ENCODE peak calls at places on chromosomes 1 and 21, in ten cellular contexts. Z is fibroblast of lung, D is breast epithelium, B is mammary epithelial cell, S is body of pancreas, J is cardiac muscle cell, M is A673, L is psoas muscle, U is left ventricle myocardium inferior, E is neural progenitor cell. H is an unnamed sample.

GRCh38 chr1:228018961-228019721 is 12.3 kb downstream of the WNT3A start:
- DNase-seq in B (no peak), Z (no peak), E (no peak), M (no peak), D (peak; percentile 45), L (no peak), J (no peak), U (peak; percentile 4), S (no peak), H (no peak)

GRCh38 chr1:217469983-217470382 is 160.9 kb downstream of the GPATCH2 start:
- DNase-seq in E (no peak), B (no peak), M (no peak), Z (no peak), J (no peak), L (no peak), S (no peak), D (no peak), U (no peak), H (no peak)

GRCh38 chr1:174556392-174556791 is 108.6 kb downstream of the GPR52 start:
- DNase-seq in D (no peak), J (no peak), S (no peak), B (no peak), L (no peak), E (no peak), U (no peak), Z (peak; percentile 36), M (no peak), H (no peak)

GRCh38 chr1:177302365-177303044 is 131.7 kb downstream of the BRINP2 start:
- DNase-seq in E (peak; percentile 31), L (no peak), U (peak; percentile 61), B (no peak), S (peak; percentile 38), D (no peak), J (peak; percentile 77), M (peak; percentile 25), Z (no peak), H (peak; percentile 40)

GRCh38 chr1:208237241-208237640 is 6.9 kb downstream of the PLXNA2 start:
- DNase-seq in J (no peak), E (no peak), B (peak; percentile 24), L (no peak), Z (no peak), M (no peak), S (no peak), U (no peak), D (no peak), H (no peak)

GRCh38 chr21:19507682-19508260 is 1104.2 kb upstream of the TMPRSS15 start:
- DNase-seq in S (no peak), Z (no peak), B (no peak), L (no peak), M (peak; percentile 2), E (peak; percentile 31), U (no peak), D (no peak), J (peak; percentile 28), H (no peak)

GRCh38 chr1:45806129-45806528 is 2.7 kb downstream of the MAST2 start:
- DNase-seq in D (no peak), U (no peak), J (no peak), Z (no peak), E (no peak), L (no peak), B (no peak), M (no peak), S (no peak), H (no peak)

GRCh38 chr1:10867138-10867721 is 70.8 kb upstream of the CASZ1 start:
- DNase-seq in E (peak; percentile 88), S (peak; percentile 57), L (peak; percentile 72), D (no peak), B (no peak), Z (peak; percentile 10), M (peak; percentile 69), J (peak; percentile 85), U (peak; percentile 53), H (peak; percentile 66)

GRCh38 chr1:164771568-164772350 is 212.8 kb downstream of the PBX1 start:
- DNase-seq in E (no peak), B (peak; percentile 69), J (no peak), M (peak; percentile 46), U (no peak), Z (peak; percentile 81), S (peak; percentile 64), L (no peak), D (no peak), H (no peak)

GRCh38 chr1:7632126-7632525 is 139.0 kb upstream of the VAMP3 start:
- DNase-seq in M (no peak), J (no peak), D (no peak), U (no peak), B (no peak), S (no peak), L (no peak), E (no peak), Z (no peak), H (no peak)

GRCh38 chr1:55781944-55782482 is 566.8 kb upstream of the USP24 start:
- DNase-seq in M (no peak), Z (peak; percentile 95), S (peak; percentile 26), B (peak; percentile 83), L (no peak), U (no peak), D (no peak), J (no peak), E (no peak), H (peak; percentile 30)

GRCh38 chr1:230002164-230002803 is 64.8 kb upstream of the GALNT2 start:
- DNase-seq in E (peak; percentile 59), B (no peak), D (no peak), L (peak; percentile 70), S (no peak), J (no peak), Z (peak; percentile 1), M (peak; percentile 18), U (peak; percentile 61), H (peak; percentile 32)

GRCh38 chr21:44819283-44820243 is 1.7 kb upstream of the SUMO3 start:
- DNase-seq in J (no peak), L (no peak), D (no peak), B (no peak), S (no peak), Z (no peak), U (no peak), E (no peak), M (no peak), H (no peak)

GRCh38 chr21:44817914-44818635 is at the start of gene SUMO3:
- DNase-seq in D (peak; percentile 82), U (peak; percentile 81), L (peak; percentile 86), M (peak; percentile 89), J (peak; percentile 79), Z (peak; percentile 79), S (peak; percentile 79), B (peak; percentile 65), E (peak; percentile 88), H (peak; percentile 78)

GRCh38 chr21:44817506-44817880 is 369 bp downstream of the SUMO3 start:
- DNase-seq in M (peak; percentile 93), D (peak; percentile 96), E (peak; percentile 94), L (peak; percentile 91), U (peak; percentile 92), Z (peak; percentile 91), B (peak; percentile 83), S (peak; percentile 91), J (peak; percentile 91), H (peak; percentile 92)

GRCh38 chr21:44816761-44817505 is 929 bp downstream of the SUMO3 start:
- DNase-seq in B (no peak), D (no peak), U (no peak), L (no peak), M (no peak), S (no peak), Z (no peak), E (no peak), J (no peak), H (peak; percentile 28)

DNA sequence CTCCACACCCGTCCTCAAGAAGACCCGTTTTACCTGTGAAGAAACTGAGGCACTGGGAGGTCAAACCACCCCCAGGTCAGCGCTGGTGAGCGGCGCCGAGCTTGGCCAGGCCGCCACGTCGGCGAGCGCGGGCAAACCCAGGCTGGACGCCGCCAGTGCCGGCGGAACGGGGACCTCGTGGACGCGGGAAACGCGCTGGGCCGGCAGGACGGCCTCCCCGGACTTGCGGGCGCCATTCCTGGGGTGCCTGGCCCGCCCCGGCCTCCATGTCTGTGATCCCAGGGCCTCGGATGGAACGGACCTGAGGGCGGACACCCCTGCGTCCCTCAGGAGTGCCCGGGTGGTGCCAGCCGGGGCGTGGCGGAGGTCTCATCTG is 762 bp upstream of the SUMO3 start:
- DNase-seq in L (peak; percentile 34), Z (no peak), U (no peak), S (no peak), M (no peak), E (no peak), B (no peak), J (no peak), D (no peak), H (no peak)
- H3K9me3 ChIP-seq in L (peaks cover 9% of the 10 kb centered on the region), Z (no peaks in the 10 kb centered on the region), U (peaks cover 45% of the 10 kb centered on the region), S (peaks cover 9% of the 10 kb centered on the region), M (peaks cover 30% of the 10 kb centered on the region), E (peaks cover 9% of the 10 kb centered on the region), B (peaks cover 23% of the 10 kb centered on the region), J (no peaks in the 10 kb centered on the region), D (peaks cover 12% of the 10 kb centered on the region), H (peaks cover 40% of the 10 kb centered on the region)

DNA sequence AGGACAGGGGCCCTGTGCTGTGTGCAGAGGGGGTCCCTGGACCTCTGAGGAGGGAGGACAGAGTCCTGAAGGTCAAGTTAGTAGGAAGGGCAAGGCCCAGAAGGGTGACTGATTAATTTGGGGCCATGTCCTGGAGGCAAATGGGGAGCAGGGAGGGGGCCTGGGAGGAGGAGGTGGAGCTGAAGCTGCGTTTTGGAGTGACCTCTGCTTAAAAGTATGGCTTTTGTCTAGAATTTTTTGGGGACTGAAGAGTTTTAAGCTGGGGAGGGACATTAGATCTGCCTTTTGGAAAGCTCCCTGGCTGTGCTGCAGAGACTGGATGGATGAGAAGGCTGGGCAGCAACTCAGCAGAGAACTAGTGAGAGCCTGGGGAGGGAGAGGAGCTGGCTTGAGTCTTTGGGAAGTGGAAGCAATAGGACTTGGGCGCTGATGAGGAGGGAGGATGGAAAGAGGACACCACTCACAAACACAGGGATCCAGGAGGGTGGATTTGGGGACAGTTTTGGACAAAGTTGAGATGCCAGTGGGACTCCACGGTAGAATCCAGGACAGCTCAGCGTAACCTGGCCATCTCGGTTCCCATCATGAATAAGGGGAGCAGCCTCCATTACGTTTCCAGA is 52.9 kb downstream of the ACBD3 start:
- DNase-seq in D (no peak), J (no peak), B (no peak), L (no peak), M (no peak), U (no peak), S (no peak), Z (no peak), E (no peak), H (no peak)
- H3K27ac ChIP-seq in D (peak overlapping the region; percentile 87), J (no peak overlapping the region), B (no peak overlapping the region), L (no peak overlapping the region), M (no peak overlapping the region), U (no peak overlapping the region), S (peak overlapping the region; percentile 43), Z (no peak overlapping the region), E (no peak overlapping the region), H (no peak overlapping the region)

GRCh38 chr1:51326839-51327238 is 3.5 kb downstream of the TTC39A start:
- DNase-seq in Z (no peak), B (no peak), U (no peak), S (no peak), J (no peak), L (no peak), D (no peak), E (no peak), M (no peak), H (no peak)
- TF ChIP-seq CTCF in Z (no peak), B (no peak), U (no peak), S (no peak), J (no peak), L (no peak), D (no peak), E (no peak), M (no peak), H (no peak)

DNA sequence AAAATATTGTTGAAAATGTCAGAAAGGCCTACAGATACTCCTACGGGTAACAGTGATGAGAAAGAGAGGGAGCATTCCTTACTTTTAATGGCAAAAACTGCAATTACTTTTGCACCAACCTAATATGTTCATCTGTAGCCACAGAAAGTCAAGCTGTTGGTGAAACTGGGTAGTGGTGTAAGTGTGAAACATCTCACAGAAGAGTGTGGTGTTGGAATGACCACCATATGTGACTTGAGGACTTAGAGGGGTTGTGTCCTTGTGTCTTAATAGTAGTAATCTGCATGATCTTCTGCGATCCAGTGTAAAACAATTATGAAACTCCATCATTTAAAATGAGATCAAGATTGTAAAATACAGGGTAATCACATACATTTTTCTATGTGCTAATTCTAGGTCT is 320.7 kb downstream of the ADGRL2 start:
- DNase-seq in S (no peak), E (no peak), Z (no peak), L (no peak), M (no peak), D (no peak), B (no peak), J (no peak), U (no peak), H (no peak)
- H3K9me3 ChIP-seq in S (no peaks in the 10 kb centered on the region), E (no peaks in the 10 kb centered on the region), Z (no peaks in the 10 kb centered on the region), L (no peaks in the 10 kb centered on the region), M (no peaks in the 10 kb centered on the region), D (no peaks in the 10 kb centered on the region), B (no peaks in the 10 kb centered on the region), J (no peaks in the 10 kb centered on the region), U (no peaks in the 10 kb centered on the region), H (no peaks in the 10 kb centered on the region)

H was measured in heart right ventricle.